ENCODE peak calls at places on chromosomes 5 and 9, in eight cellular contexts. A is head of caudate nucleus; Q is NCI-H1694; O is C1 segment of cervical spinal cord; D is CD8-positive, alpha-beta T cell; M is RPMI8226; Y is right cardiac atrium; W is OCI-LY7. V is an unnamed sample.
A peak's percentile ranks its signal among the peaks of the same experiment; 100 is the strongest.

GRCh38 chr5:125411163-125412050 is 665.0 kb upstream of the ZNF608 start:
- DNase-seq in Q (peak; percentile 55), M (no peak), O (peak; percentile 68), D (no peak), A (peak; percentile 29), Y (no peak), W (peak; percentile 16), V (no peak)

GRCh38 chr9:117073539-117074336 is 341.1 kb downstream of the ASTN2 start:
- DNase-seq in Y (no peak), O (peak; percentile 16), W (peak; percentile 1), A (peak; percentile 66), Q (peak; percentile 69), M (peak; percentile 22), D (no peak), V (no peak)

GRCh38 chr9:130461731-130462130 is 17.0 kb downstream of the ASS1 start:
- DNase-seq in D (no peak), O (no peak), M (no peak), W (no peak), Y (no peak), Q (no peak), A (no peak), V (no peak)

GRCh38 chr5:142357469-142358090 is 32.8 kb upstream of the SPRY4 start:
- DNase-seq in O (no peak), D (no peak), A (no peak), Y (no peak), W (no peak), M (no peak), Q (no peak), V (no peak)

GRCh38 chr9:135075234-135076142 is 12.0 kb upstream of the OLFM1 start:
- DNase-seq in Y (peak; percentile 77), A (peak; percentile 39), W (no peak), D (no peak), M (no peak), Q (peak; percentile 59), O (peak; percentile 26), V (peak; percentile 22)

GRCh38 chr5:53027913-53028312 is 38.8 kb downstream of the ITGA2 start:
- DNase-seq in Q (no peak), O (no peak), A (peak; percentile 30), M (no peak), D (no peak), Y (peak; percentile 36), W (no peak), V (peak; percentile 70)

GRCh38 chr9:91992636-91993035 is 42.6 kb upstream of the ROR2 start:
- DNase-seq in O (no peak), Y (no peak), M (no peak), A (no peak), Q (no peak), W (no peak), D (no peak), V (peak; percentile 86)

GRCh38 chr9:68709291-68709970 is 4.4 kb downstream of the PIP5K1B start:
- DNase-seq in D (no peak), Y (no peak), O (no peak), M (no peak), W (no peak), Q (no peak), A (no peak), V (no peak)

GRCh38 chr9:5231212-5231611 is at the start of gene INSL4:
- DNase-seq in O (no peak), A (no peak), Y (no peak), Q (no peak), D (no peak), M (no peak), W (no peak), V (no peak)

GRCh38 chr5:14143843-14144585 is 872 bp downstream of the TRIO start:
- DNase-seq in W (peak; percentile 44), A (no peak), Q (no peak), M (no peak), O (no peak), D (peak; percentile 30), Y (peak; percentile 62), V (no peak)

GRCh38 chr9:129627556-129628492 is 1.9 kb downstream of the NTMT1 start:
- DNase-seq in A (no peak), W (no peak), Y (no peak), M (no peak), D (no peak), O (no peak), Q (no peak), V (no peak)

GRCh38 chr5:145101246-145101645 is 733.9 kb downstream of the PRELID2 start:
- DNase-seq in Y (no peak), Q (no peak), O (no peak), A (no peak), W (peak; percentile 2), M (no peak), D (no peak), V (no peak)

GRCh38 chr9:19552282-19552681 is 143.5 kb downstream of the ACER2 start:
- DNase-seq in M (no peak), A (no peak), Y (no peak), O (no peak), Q (no peak), W (no peak), D (no peak), V (no peak)

V was measured in AG09319.